ENCODE peak calls at places on chromosomes 7 and 10, in nine cellular contexts. Z is HCT116, Q is WERI-Rb-1, R is cardiac muscle cell, X is lower lobe of right lung, J is stomach, S is A549, B is left ventricle myocardium inferior, I is heart left ventricle. T is an unnamed sample.

GRCh38 chr10:33116293-33116697 is 158.3 kb upstream of the ITGB1 start:
- DNase-seq in Z (peak), Q (peak), R (peak), X (no peak), J (no peak), S (peak), B (no peak), I (peak), T (no peak)

GRCh38 chr7:109003742-109004141 is 434.1 kb downstream of the DNAJB9 start:
- DNase-seq in Z (no peak), Q (no peak), R (no peak), X (no peak), J (no peak), S (no peak), B (no peak), I (no peak), T (no peak)

GRCh38 chr7:150450491-150450992 is at the start of gene GIMAP8:
- DNase-seq in Z (no peak), Q (no peak), R (no peak), X (peak), J (peak), S (no peak), B (peak), I (peak), T (no peak)

GRCh38 chr7:99451936-99452335 is 13.2 kb downstream of the CPSF4 start:
- DNase-seq in Z (no peak), Q (no peak), R (no peak), X (no peak), J (no peak), S (no peak), B (peak), I (peak), T (no peak)

GRCh38 chr10:10094700-10095099 is 923.0 kb upstream of the CELF2 start:
- DNase-seq in Z (no peak), Q (no peak), R (no peak), X (no peak), J (no peak), S (no peak), B (no peak), I (no peak), T (no peak)

GRCh38 chr7:84237533-84238173 is 43.1 kb upstream of the SEMA3A start:
- DNase-seq in Z (peak), Q (no peak), R (no peak), X (no peak), J (no peak), S (peak), B (no peak), I (no peak), T (peak)

GRCh38 chr7:17299477-17299991 is 1.1 kb downstream of the AHR start:
- DNase-seq in Z (no peak), Q (no peak), R (peak), X (no peak), J (no peak), S (peak), B (no peak), I (no peak), T (peak)

GRCh38 chr7:116356979-116357378 is 142.6 kb upstream of the CAV2 start:
- DNase-seq in Z (no peak), Q (no peak), R (peak), X (no peak), J (no peak), S (no peak), B (no peak), I (no peak), T (no peak)

GRCh38 chr7:123798527-123799188 is 46.3 kb upstream of the HYAL4 start:
- DNase-seq in Z (peak), Q (no peak), R (no peak), X (no peak), J (no peak), S (no peak), B (no peak), I (no peak), T (peak)

DNA sequence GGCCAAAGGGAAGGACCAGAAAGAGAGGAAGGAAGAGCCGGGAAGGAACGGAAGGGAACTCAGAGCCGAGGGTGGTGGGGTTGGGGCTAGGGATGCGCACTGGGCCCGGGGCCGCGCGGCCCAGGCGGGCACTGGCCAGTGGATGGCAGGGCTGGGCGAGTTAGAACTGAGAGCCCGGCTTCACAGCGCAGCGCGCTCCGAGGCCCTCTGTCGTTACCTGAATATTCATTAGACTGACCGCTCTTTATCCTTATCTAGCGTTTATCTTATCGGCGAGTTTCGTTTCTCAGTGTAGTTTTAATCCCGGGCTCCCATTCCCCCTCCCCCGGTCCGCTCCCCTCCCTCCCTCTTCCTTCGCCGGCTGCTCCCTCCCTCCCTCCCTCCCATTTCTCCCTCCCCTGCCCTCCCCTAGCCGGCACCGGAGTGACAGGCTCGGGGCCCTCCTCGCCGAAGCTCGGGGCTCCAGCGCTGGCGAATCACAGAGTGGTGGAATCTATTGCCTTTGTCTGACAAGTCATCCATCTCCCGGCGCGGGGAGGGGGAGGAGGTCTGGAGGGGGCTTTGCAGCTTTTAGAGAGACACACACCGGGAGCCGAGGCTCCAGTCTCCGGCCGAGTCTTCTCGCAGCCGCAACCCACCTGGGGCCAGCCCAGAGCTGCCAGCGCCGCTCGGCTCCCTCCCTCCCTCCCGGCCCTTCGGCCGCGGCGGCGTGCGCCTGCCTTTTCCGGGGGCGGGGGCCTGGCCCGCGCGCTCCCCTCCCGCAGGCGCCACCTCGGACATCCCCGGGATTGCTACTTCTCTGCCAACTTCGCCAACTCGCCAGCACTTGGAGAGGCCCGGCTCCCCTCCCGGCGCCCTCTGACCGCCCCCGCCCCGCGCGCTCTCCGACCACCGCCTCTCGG is at the start of gene PAX2:
- DNase-seq in Z (peak), Q (peak), R (no peak), X (no peak), J (no peak), S (peak), B (no peak), I (no peak), T (no peak)
- H3K27ac ChIP-seq in Z (peak), Q (no peak), R (no peak), X (no peak), J (no peak), S (peak), B (no peak), I (no peak), T (no peak)

GRCh38 chr10:121596668-121597503 is 1.4 kb downstream of the FGFR2 start:
- DNase-seq in Z (no peak), Q (peak), R (peak), X (no peak), J (peak), S (no peak), B (no peak), I (peak), T (peak)
- TF ChIP-seq CTCF in Z (no peak), Q (peak), R (no peak), X (peak), J (no peak), S (no peak), B (no peak), I (no peak), T (peak)

GRCh38 chr7:105794741-105795729 is 81.4 kb downstream of the ATXN7L1 start:
- DNase-seq in Z (no peak), Q (no peak), R (no peak), X (no peak), J (no peak), S (no peak), B (peak), I (peak), T (peak)
- H3K27ac ChIP-seq in Z (no peak), Q (no peak), R (no peak), X (peak), J (no peak), S (peak), B (peak), I (no peak), T (peak)

DNA sequence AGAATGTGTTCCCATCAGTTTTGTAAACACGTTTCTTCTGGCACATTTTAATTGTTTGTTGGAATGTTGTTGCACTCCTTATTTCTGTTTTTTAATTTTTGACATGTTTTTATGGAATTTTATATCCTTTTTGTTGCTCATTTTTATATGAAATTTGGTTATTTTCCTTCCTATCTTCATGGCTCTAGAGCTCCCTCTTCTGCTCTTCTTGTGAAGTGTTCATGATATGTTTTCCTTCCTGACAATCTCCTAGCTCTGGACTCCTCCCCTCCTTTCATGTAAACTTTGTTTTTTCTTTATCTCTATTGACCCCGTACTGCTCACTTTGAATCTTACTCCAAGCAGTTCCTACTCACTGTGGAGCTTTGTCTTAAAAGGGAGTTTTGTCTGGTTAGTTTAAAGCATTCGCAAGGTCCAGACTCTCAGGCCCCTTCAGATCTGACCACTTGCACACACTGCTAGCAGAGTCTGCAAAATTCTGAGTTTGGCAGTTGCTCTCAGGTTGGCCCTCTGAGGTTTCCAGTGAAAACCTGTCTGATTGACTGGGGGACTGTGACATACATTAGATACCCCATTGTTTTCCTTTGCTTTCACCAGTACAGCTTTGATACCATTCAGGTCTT is 149.4 kb downstream of the XPNPEP1 start:
- DNase-seq in Z (peak), Q (no peak), R (no peak), X (no peak), J (no peak), S (peak), B (no peak), I (no peak), T (peak)
- TF ChIP-seq CTCF in Z (peak), Q (peak), R (peak), X (peak), J (no peak), S (peak), B (peak), I (no peak), T (peak)

DNA sequence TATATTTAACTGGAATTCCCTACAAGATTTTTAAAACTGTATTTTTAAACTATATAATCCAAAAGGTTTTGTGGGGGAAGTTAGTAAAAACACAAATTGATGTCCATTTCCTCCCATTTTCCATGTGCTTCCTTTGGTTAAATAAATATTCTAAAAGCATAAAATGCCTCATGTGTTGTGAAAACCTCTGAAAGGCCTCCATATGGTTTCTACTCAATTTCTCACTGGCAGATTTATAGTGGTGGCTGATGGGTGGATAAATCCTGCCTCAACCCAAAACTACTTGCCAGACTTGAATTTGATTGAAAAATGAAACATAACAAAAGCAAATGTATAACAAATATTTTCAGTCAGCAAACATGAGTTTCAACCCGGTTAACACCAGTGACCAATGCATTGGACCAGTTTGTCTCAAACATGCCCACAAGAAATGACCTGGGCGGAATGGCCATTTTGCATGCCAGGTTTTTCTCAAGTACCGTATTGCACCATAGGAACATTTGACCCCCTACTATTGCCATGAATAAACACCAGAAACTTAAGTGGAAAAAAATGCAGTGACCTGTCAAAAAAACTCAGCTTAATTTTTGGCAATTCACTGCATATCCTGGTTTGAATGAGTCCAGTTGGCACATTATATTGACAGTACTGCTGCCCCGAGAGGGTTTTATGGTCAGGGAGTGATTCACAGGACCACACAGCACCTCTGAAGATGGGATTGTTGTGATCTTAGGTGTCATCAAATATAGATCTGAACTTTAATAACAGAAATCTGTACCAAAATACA is 454.6 kb upstream of the ANKRD30A start:
- DNase-seq in Z (no peak), Q (no peak), R (no peak), X (no peak), J (no peak), S (peak), B (no peak), I (no peak), T (no peak)
- H3K27ac ChIP-seq in Z (no peak), Q (no peak), R (peak), X (no peak), J (no peak), S (peak), B (no peak), I (no peak), T (no peak)

T was measured in RWPE1.